ENCODE peak calls at places on chromosomes 11 and 22, in seven cellular contexts. P, C, U, N, J, E and W are unnamed samples.

GRCh38 chr11:70303070-70303469 is 32.6 kb downstream of the PPFIA1 start:
- DNase-seq in P (no peak), C (no peak), U (no peak), N (no peak), J (no peak), E (no peak), W (peak; percentile 37)

GRCh38 chr11:18706330-18707243 is 8.0 kb downstream of the TMEM86A start:
- DNase-seq in P (peak; percentile 88), C (no peak), U (peak; percentile 90), N (peak; percentile 32), J (no peak), E (peak; percentile 40), W (peak; percentile 90)

GRCh38 chr11:12862761-12863469 is 146.2 kb upstream of the RASSF10 start:
- DNase-seq in P (peak; percentile 92), C (no peak), U (peak; percentile 58), N (peak; percentile 64), J (no peak), E (peak; percentile 25), W (no peak)

GRCh38 chr11:13189561-13190435 is 87.8 kb upstream of the BMAL1 start:
- DNase-seq in P (no peak), C (no peak), U (no peak), N (no peak), J (no peak), E (no peak), W (no peak)

GRCh38 chr22:49968313-49968830 is 7.8 kb downstream of the PIM3 start:
- DNase-seq in P (no peak), C (no peak), U (peak; percentile 33), N (no peak), J (no peak), E (no peak), W (peak; percentile 81)

GRCh38 chr11:68813778-68814177 is 27.9 kb downstream of the CPT1A start:
- DNase-seq in P (no peak), C (no peak), U (no peak), N (no peak), J (no peak), E (no peak), W (peak; percentile 82)

GRCh38 chr11:103315248-103315647 is 206.0 kb downstream of the DYNC2H1 start:
- DNase-seq in P (no peak), C (no peak), U (no peak), N (no peak), J (no peak), E (no peak), W (no peak)

GRCh38 chr22:49192180-49192856 is 635.4 kb downstream of the BRD1 start:
- DNase-seq in P (peak; percentile 0), C (no peak), U (no peak), N (no peak), J (no peak), E (no peak), W (peak; percentile 68)

GRCh38 chr11:90639687-90640086 is 416.8 kb upstream of the CHORDC1 start:
- DNase-seq in P (peak; percentile 38), C (no peak), U (no peak), N (peak; percentile 9), J (no peak), E (no peak), W (no peak)

GRCh38 chr22:41998361-41999261 is at the start of gene WBP2NL:
- DNase-seq in P (peak; percentile 37), C (no peak), U (peak; percentile 89), N (peak; percentile 79), J (no peak), E (peak; percentile 87), W (peak; percentile 96)

GRCh38 chr22:45640291-45640940 is 31.2 kb upstream of the ATXN10 start:
- DNase-seq in P (no peak), C (no peak), U (no peak), N (no peak), J (no peak), E (no peak), W (no peak)

GRCh38 chr22:39151329-39151975 is 1.0 kb downstream of the CBX7 start:
- DNase-seq in P (no peak), C (no peak), U (no peak), N (no peak), J (no peak), E (no peak), W (peak; percentile 80)

GRCh38 chr11:31487848-31488247 is 21.6 kb downstream of the IMMP1L start:
- DNase-seq in P (peak; percentile 72), C (peak; percentile 53), U (peak; percentile 8), N (peak; percentile 74), J (peak; percentile 44), E (no peak), W (no peak)

GRCh38 chr11:1358286-1358685 is 31.4 kb upstream of the BRSK2 start:
- DNase-seq in P (no peak), C (no peak), U (peak; percentile 50), N (no peak), J (no peak), E (peak; percentile 51), W (peak; percentile 74)

GRCh38 chr11:105612766-105613165 is 2.9 kb downstream of the GRIA4 start:
- DNase-seq in P (no peak), C (no peak), U (no peak), N (no peak), J (no peak), E (no peak), W (no peak)

GRCh38 chr11:13705710-13706109 is 37.2 kb downstream of the FAR1 start:
- DNase-seq in P (peak; percentile 25), C (no peak), U (no peak), N (no peak), J (no peak), E (no peak), W (no peak)

GRCh38 chr11:80584661-80585060 is 1143.8 kb upstream of the TENM4 start:
- DNase-seq in P (no peak), C (no peak), U (no peak), N (no peak), J (no peak), E (no peak), W (no peak)

GRCh38 chr11:110373061-110373702 is 56.6 kb upstream of the FDX1 start:
- DNase-seq in P (no peak), C (no peak), U (no peak), N (peak; percentile 53), J (no peak), E (no peak), W (no peak)

GRCh38 chr11:130995266-130995665 is 79.0 kb upstream of the SNX19 start:
- DNase-seq in P (peak; percentile 7), C (no peak), U (no peak), N (no peak), J (no peak), E (no peak), W (no peak)

GRCh38 chr11:109423114-109423859 is 1.3 kb downstream of the C11orf87 start:
- DNase-seq in P (peak; percentile 52), C (no peak), U (peak; percentile 70), N (peak; percentile 1), J (no peak), E (no peak), W (no peak)

GRCh38 chr22:31177420-31178162 is 17.6 kb downstream of the RNF185 start:
- DNase-seq in P (no peak), C (no peak), U (no peak), N (no peak), J (no peak), E (peak; percentile 78), W (no peak)

GRCh38 chr11:46277623-46278386 is at the start of gene CREB3L1:
- DNase-seq in P (peak; percentile 61), C (no peak), U (peak; percentile 79), N (no peak), J (no peak), E (peak; percentile 23), W (no peak)

GRCh38 chr11:74185695-74186094 is 14.6 kb downstream of the PPME1 start:
- DNase-seq in P (no peak), C (no peak), U (no peak), N (no peak), J (no peak), E (no peak), W (no peak)

GRCh38 chr11:3021125-3021524 is 29.0 kb upstream of the NAP1L4 start:
- DNase-seq in P (peak; percentile 78), C (peak; percentile 88), U (peak; percentile 76), N (peak; percentile 56), J (peak; percentile 31), E (peak; percentile 47), W (no peak)

GRCh38 chr11:74696932-74697687 is 34.1 kb downstream of the CHRDL2 start:
- DNase-seq in P (peak; percentile 73), C (peak; percentile 26), U (no peak), N (peak; percentile 73), J (no peak), E (peak; percentile 79), W (peak; percentile 87)

DNA sequence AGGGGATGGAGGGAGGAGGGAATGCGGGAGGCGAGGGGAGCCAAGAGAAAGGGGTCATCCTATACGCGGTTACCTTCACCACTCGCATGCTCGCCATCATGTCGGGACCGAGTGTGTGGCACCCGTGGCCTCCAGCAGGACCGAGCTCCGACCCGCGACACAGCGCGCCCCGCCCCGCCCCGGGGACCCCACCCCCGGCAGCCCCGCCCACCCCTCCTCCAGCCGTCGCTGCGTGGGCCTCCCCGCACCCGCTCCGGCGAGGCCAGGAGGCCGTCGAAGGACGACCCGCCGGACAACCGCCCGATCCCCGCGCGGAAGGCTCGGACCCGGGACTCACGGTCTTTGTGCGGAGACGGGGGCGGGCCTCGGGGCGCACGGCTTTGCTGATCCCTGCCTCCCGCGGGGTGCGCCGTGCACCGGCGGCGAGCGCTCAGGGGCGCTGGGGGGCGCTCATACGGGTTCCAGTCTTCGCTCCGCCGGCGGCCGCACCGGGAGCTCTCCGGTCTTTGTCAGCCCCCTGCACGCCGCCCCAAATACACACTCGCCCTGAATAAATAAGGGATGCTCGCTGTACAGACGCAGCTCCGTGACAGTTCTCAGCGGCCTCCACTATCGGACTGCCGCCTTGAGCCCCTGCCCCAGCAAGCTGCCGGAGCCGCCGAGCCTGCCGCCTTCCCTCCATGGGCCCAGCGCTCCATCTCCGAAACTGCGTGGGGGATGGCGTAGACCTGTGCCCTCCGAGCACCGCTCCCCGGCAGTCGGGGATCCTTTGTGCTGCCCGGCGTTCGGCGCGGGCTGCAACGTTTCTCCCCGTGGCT is at the start of gene UBE2L6:
- DNase-seq in P (peak; percentile 74), C (no peak), U (peak; percentile 91), N (no peak), J (no peak), E (peak; percentile 70), W (peak; percentile 95)
- TF ChIP-seq POLR2AphosphoS5 in P (peak; percentile 58), C (no peak), U (peak; percentile 51), N (no peak), J (peak; percentile 21), E (no peak), W (peak; percentile 76)

GRCh38 chr11:114036156-114036811 is 23.2 kb upstream of the ZBTB16 start:
- DNase-seq in P (peak; percentile 94), C (peak; percentile 60), U (peak; percentile 90), N (peak; percentile 73), J (peak; percentile 41), E (peak; percentile 87), W (peak; percentile 94)
- TF ChIP-seq POLR2AphosphoS5 in P (no peak), C (no peak), U (no peak), N (peak; percentile 40), J (no peak), E (peak; percentile 92), W (peak; percentile 90)

DNA sequence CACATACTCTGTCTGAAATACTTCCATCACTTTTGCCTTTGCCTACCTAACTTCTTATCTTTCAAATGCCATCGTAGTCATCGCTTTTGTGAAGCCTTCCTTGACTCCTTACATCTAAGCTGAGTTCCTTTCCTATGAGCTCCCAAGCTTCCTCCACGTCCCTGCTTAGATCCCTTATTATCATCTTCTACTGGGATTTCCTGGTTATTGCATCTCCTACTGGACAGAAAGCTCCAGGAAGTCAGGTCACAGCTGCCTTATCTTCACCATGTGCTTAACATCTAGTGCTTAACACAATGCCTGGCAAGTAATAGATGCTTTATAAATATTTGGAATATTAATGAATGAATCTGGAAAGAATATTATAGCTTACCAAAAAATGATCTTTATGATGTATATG is 5.9 kb downstream of the YPEL4 start:
- DNase-seq in P (no peak), C (no peak), U (no peak), N (peak; percentile 32), J (no peak), E (no peak), W (no peak)
- TF ChIP-seq POLR2AphosphoS5 in P (peak; percentile 39), C (no peak), U (no peak), N (no peak), J (no peak), E (no peak), W (no peak)

GRCh38 chr11:34250732-34251639 is 106.8 kb downstream of the ABTB2 start:
- DNase-seq in P (peak; percentile 53), C (no peak), U (peak; percentile 57), N (peak; percentile 20), J (peak; percentile 75), E (no peak), W (peak; percentile 91)
- TF ChIP-seq POLR2AphosphoS5 in P (no peak), C (no peak), U (no peak), N (no peak), J (peak; percentile 31), E (no peak), W (no peak)